ENCODE peak calls at places on chromosomes 2 and 18, in eight cellular contexts. Y, M, K, Z, O, N, W and F are unnamed samples.

GRCh38 chr2:115807302-115807701 is 1364.9 kb downstream of the DPP10 start:
- DNase-seq in Y (no peak), N (no peak), M (no peak), W (no peak), O (no peak), Z (no peak), K (no peak), F (no peak)

GRCh38 chr2:219570924-219571310 is 422 bp downstream of the OBSL1 start:
- DNase-seq in K (peak), N (no peak), M (no peak), W (peak), Y (no peak), O (no peak), Z (no peak), F (no peak)

GRCh38 chr2:158006961-158007664 is 94.6 kb upstream of the UPP2 start:
- DNase-seq in W (no peak), Y (no peak), K (no peak), O (peak), M (no peak), N (no peak), Z (peak), F (no peak)

GRCh38 chr2:217951521-217952247 is 51.1 kb downstream of the TNS1 start:
- DNase-seq in N (no peak), Z (no peak), K (no peak), W (peak), Y (no peak), O (no peak), M (no peak), F (peak)

GRCh38 chr18:59140287-59140885 is 702 bp downstream of the SEC11C start:
- DNase-seq in Y (no peak), Z (peak), N (peak), K (peak), W (no peak), M (no peak), O (peak), F (no peak)

GRCh38 chr18:59266019-59266369 is 7.3 kb downstream of the RAX start:
- DNase-seq in M (no peak), Y (no peak), Z (no peak), K (no peak), N (no peak), W (no peak), O (no peak), F (no peak)

GRCh38 chr2:75798624-75799023 is 87.9 kb upstream of the GCFC2 start:
- DNase-seq in M (no peak), W (no peak), K (no peak), Y (no peak), N (no peak), Z (no peak), O (no peak), F (no peak)

GRCh38 chr2:162838141-162838500 is 446 bp downstream of the KCNH7 start:
- DNase-seq in M (no peak), Z (no peak), K (no peak), Y (no peak), O (no peak), W (no peak), N (no peak), F (no peak)

GRCh38 chr2:65913914-65914786 is 481.8 kb upstream of the SPRED2 start:
- DNase-seq in O (no peak), N (no peak), Z (no peak), Y (no peak), K (no peak), W (no peak), M (no peak), F (no peak)

GRCh38 chr18:56645415-56646016 is 5.6 kb upstream of the WDR7 start:
- DNase-seq in O (peak), W (no peak), Z (no peak), Y (no peak), K (no peak), N (no peak), M (peak), F (no peak)

GRCh38 chr2:121004271-121004812 is 268.7 kb downstream of the GLI2 start:
- DNase-seq in K (no peak), M (no peak), O (no peak), Y (no peak), W (no peak), Z (no peak), N (no peak), F (no peak)

GRCh38 chr2:204355688-204356087 is 189.6 kb upstream of the PARD3B start:
- DNase-seq in N (no peak), O (no peak), W (no peak), Z (no peak), K (no peak), Y (no peak), M (no peak), F (no peak)

GRCh38 chr2:195533771-195534642 is 123.0 kb upstream of the SLC39A10 start:
- DNase-seq in K (peak), Z (peak), Y (peak), N (no peak), W (no peak), O (peak), M (peak), F (no peak)

GRCh38 chr2:176582990-176583481 is 313.8 kb downstream of the MTX2 start:
- DNase-seq in O (peak), N (peak), K (peak), W (peak), Z (peak), Y (no peak), M (no peak), F (no peak)

GRCh38 chr2:9770308-9771100 is 72.8 kb upstream of the TAF1B start:
- DNase-seq in N (no peak), Z (no peak), W (peak), K (peak), O (peak), M (peak), Y (peak), F (peak)

GRCh38 chr2:177393381-177393780 is 808 bp downstream of the AGPS start:
- DNase-seq in N (no peak), Y (no peak), O (no peak), W (no peak), K (no peak), M (no peak), Z (no peak), F (no peak)

GRCh38 chr2:146734042-146734715 is 1110.7 kb upstream of the ACVR2A start:
- DNase-seq in K (peak), M (peak), Z (no peak), O (peak), N (peak), Y (no peak), W (no peak), F (no peak)

GRCh38 chr18:12990128-12990485 is 1.1 kb upstream of the CEP192 start:
- DNase-seq in N (no peak), Z (no peak), M (no peak), Y (no peak), O (no peak), W (no peak), K (peak), F (no peak)

GRCh38 chr2:211237586-211237985 is 681.2 kb downstream of the CPS1 start:
- DNase-seq in N (no peak), W (no peak), Y (no peak), K (no peak), O (no peak), M (peak), Z (no peak), F (no peak)

GRCh38 chr18:58166278-58166844 is 122.3 kb downstream of the NEDD4L start:
- DNase-seq in N (no peak), O (no peak), W (no peak), Z (no peak), K (no peak), M (no peak), Y (no peak), F (no peak)

GRCh38 chr2:129319422-129319717 is 660.1 kb upstream of the RAB6C start:
- DNase-seq in M (no peak), W (no peak), Y (no peak), O (no peak), N (no peak), K (no peak), Z (no peak), F (no peak)

GRCh38 chr2:186059096-186059495 is 320.5 kb downstream of the FSIP2 start:
- DNase-seq in N (no peak), K (no peak), Z (no peak), Y (no peak), M (no peak), W (no peak), O (no peak), F (peak)

GRCh38 chr2:211281430-211282073 is 725.2 kb downstream of the CPS1 start:
- DNase-seq in W (no peak), M (no peak), K (no peak), N (no peak), Z (no peak), O (no peak), Y (no peak), F (no peak)

GRCh38 chr2:20470211-20470610 is 23.3 kb downstream of the RHOB start:
- DNase-seq in O (no peak), W (no peak), Y (no peak), N (no peak), Z (no peak), K (no peak), M (no peak), F (no peak)

GRCh38 chr2:45293182-45293581 is 283.9 kb upstream of the SIX2 start:
- DNase-seq in W (no peak), Z (no peak), N (no peak), K (no peak), M (no peak), O (no peak), Y (no peak), F (no peak)

GRCh38 chr2:101119431-101119830 is 31.8 kb downstream of the TBC1D8 start:
- DNase-seq in N (no peak), Y (peak), Z (peak), O (no peak), M (no peak), K (no peak), W (no peak), F (no peak)

GRCh38 chr2:121596221-121597080 is 52.8 kb downstream of the CLASP1 start:
- DNase-seq in O (peak), Z (peak), N (peak), M (peak), K (peak), W (no peak), Y (no peak), F (no peak)

GRCh38 chr2:37499113-37499512 is 154.7 kb downstream of the QPCT start:
- DNase-seq in O (no peak), N (no peak), Y (no peak), Z (no peak), M (no peak), W (no peak), K (no peak), F (no peak)

GRCh38 chr2:240898108-240898730 is 2.3 kb upstream of the MAB21L4 start:
- DNase-seq in Y (peak), M (no peak), Z (no peak), K (no peak), N (no peak), O (no peak), W (no peak), F (no peak)

GRCh38 chr18:58829263-58829662 is 35.4 kb upstream of the ZNF532 start:
- DNase-seq in O (no peak), Y (no peak), M (no peak), K (peak), Z (no peak), N (no peak), W (no peak), F (no peak)

GRCh38 chr2:237833546-237833945 is 25.9 kb upstream of the RAMP1 start:
- DNase-seq in Y (no peak), N (no peak), Z (no peak), O (no peak), W (no peak), K (peak), M (no peak), F (no peak)

DNA sequence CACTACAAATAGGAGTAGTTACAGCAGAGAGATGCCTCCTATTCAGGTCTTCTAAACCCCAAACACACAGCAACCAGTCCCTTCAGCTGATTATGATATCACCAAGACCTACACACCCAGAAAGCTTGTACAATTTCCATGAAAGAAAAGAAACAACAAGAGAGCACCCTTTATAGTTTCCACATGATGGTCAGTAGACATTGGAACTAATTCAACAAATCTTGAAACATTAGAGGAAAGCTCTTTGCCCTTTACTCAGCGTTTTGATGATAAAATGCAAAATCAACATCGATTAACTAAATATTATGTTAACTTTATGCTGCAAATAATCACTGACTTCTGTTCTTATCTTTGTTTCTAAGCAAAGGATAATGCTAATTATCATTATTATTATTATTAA is 393.6 kb upstream of the ID2 start:
- DNase-seq in K (no peak), W (no peak), O (no peak), Y (no peak), Z (no peak), N (no peak), M (no peak), F (no peak)
- TF ChIP-seq CTCF in K (no peak), W (no peak), O (no peak), Y (no peak), Z (no peak), N (no peak), M (no peak), F (no peak)

GRCh38 chr2:164479460-164479859 is 141.8 kb downstream of the GRB14 start:
- DNase-seq in W (peak), Z (no peak), N (peak), M (no peak), K (peak), O (peak), Y (no peak), F (no peak)
- TF ChIP-seq CTCF in W (no peak), Z (no peak), N (peak), M (peak), K (peak), O (peak), Y (peak), F (peak)

GRCh38 chr18:35715139-35715538 is 133.6 kb downstream of the GALNT1 start:
- DNase-seq in Z (no peak), O (no peak), Y (no peak), K (no peak), M (no peak), N (no peak), W (no peak), F (no peak)

GRCh38 chr18:35714539-35714938 is 133.0 kb downstream of the GALNT1 start:
- DNase-seq in Y (no peak), Z (no peak), M (no peak), N (no peak), K (no peak), W (no peak), O (no peak), F (no peak)

GRCh38 chr18:35711227-35711626 is 129.7 kb downstream of the GALNT1 start:
- DNase-seq in W (no peak), Y (no peak), K (no peak), M (no peak), O (no peak), N (no peak), Z (no peak), F (no peak)

GRCh38 chr18:35716169-35716831 is 134.8 kb downstream of the GALNT1 start:
- DNase-seq in Y (no peak), Z (no peak), N (no peak), M (no peak), K (no peak), O (no peak), W (no peak), F (no peak)

GRCh38 chr18:35713545-35713944 is 132.0 kb downstream of the GALNT1 start:
- DNase-seq in Z (no peak), K (peak), N (no peak), O (no peak), Y (no peak), M (no peak), W (no peak), F (no peak)
- TF ChIP-seq CTCF in Z (no peak), K (no peak), N (no peak), O (no peak), Y (no peak), M (no peak), W (no peak), F (no peak)

GRCh38 chr2:135797497-135798274 is 39.3 kb downstream of the LCT start:
- DNase-seq in Y (peak), W (peak), K (peak), Z (peak), M (peak), N (peak), O (peak), F (no peak)

GRCh38 chr2:135800513-135801460 is 36.2 kb downstream of the LCT start:
- DNase-seq in K (no peak), W (no peak), N (no peak), Z (no peak), M (no peak), O (no peak), Y (no peak), F (no peak)

GRCh38 chr2:135798275-135798705 is 38.7 kb downstream of the LCT start:
- DNase-seq in Z (no peak), O (no peak), N (no peak), M (no peak), Y (no peak), K (no peak), W (no peak), F (no peak)

GRCh38 chr2:135798762-135799161 is 38.2 kb downstream of the LCT start:
- DNase-seq in N (no peak), M (peak), W (no peak), Y (no peak), O (peak), Z (no peak), K (no peak), F (no peak)

DNA sequence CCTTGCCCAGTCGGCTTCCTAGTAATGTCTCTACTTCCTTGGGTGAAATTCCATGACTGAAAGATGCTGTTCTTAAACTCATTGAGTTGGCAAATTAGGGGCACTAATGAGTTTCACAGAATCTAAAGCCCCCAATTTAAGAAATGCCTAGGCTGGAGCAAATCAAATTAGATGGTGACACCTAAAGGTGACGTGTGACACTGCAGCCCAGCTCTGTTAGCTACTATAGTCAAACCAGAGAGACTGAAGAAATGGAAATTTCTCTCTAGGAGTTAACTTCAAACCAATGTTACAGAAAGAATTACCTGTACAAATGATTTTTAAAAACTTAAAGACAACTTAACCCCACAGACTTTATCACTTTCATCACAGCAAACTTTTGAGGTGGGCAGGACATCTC is 37.2 kb downstream of the LCT start:
- DNase-seq in M (no peak), O (peak), W (no peak), K (no peak), N (no peak), Y (no peak), Z (no peak), F (no peak)
- TF ChIP-seq CTCF in M (peak), O (no peak), W (no peak), K (no peak), N (peak), Y (no peak), Z (no peak), F (no peak)